ENCODE peak calls at places on chromosome 15, in four cellular contexts. N is naive thymus-derived CD4-positive, alpha-beta T cell; I is RWPE1; Q is right cardiac atrium. V is an unnamed sample.

GRCh38 chr15:87349181-87349580 is 907.4 kb downstream of the NTRK3 start:
- DNase-seq in N (no peak), Q (no peak), I (no peak), V (no peak)

GRCh38 chr15:78680416-78681068 is 39.5 kb upstream of the CHRNB4 start:
- DNase-seq in I (no peak), Q (no peak), N (no peak), V (no peak)

GRCh38 chr15:52106641-52107040 is 5.9 kb downstream of the BCL2L10 start:
- DNase-seq in Q (no peak), N (no peak), I (no peak), V (no peak)

GRCh38 chr15:68337826-68338225 is 60.3 kb downstream of the FEM1B start:
- DNase-seq in N (no peak), Q (no peak), I (peak), V (no peak)

GRCh38 chr15:31387483-31388118 is 61.0 kb downstream of the KLF13 start:
- DNase-seq in I (no peak), Q (peak), N (no peak), V (no peak)

GRCh38 chr15:31392761-31393401 is 66.2 kb downstream of the KLF13 start:
- DNase-seq in N (no peak), Q (peak), I (no peak), V (no peak)

GRCh38 chr15:55267401-55268053 is 22.1 kb downstream of the RAB27A start:
- DNase-seq in I (no peak), Q (peak), N (peak), V (no peak)

GRCh38 chr15:72193781-72194396 is 3.7 kb downstream of the GRAMD2A start:
- DNase-seq in I (no peak), N (no peak), Q (no peak), V (no peak)

GRCh38 chr15:41465822-41466421 is 27.8 kb upstream of the ITPKA start:
- DNase-seq in I (peak), N (peak), Q (no peak), V (peak)

GRCh38 chr15:75073197-75073596 is 49.8 kb downstream of the PPCDC start:
- DNase-seq in N (no peak), I (no peak), Q (no peak), V (no peak)

GRCh38 chr15:71753346-71753745 is 57.0 kb upstream of the NR2E3 start:
- DNase-seq in I (no peak), N (no peak), Q (no peak), V (no peak)

GRCh38 chr15:75202251-75203016 is 752 bp downstream of the C15orf39 start:
- DNase-seq in N (peak), I (peak), Q (peak), V (no peak)

GRCh38 chr15:75403892-75404291 is 35.5 kb upstream of the MAN2C1 start:
- DNase-seq in N (no peak), I (no peak), Q (no peak), V (no peak)

GRCh38 chr15:93235926-93236781 is 147.1 kb upstream of the RGMA start:
- DNase-seq in N (no peak), I (no peak), Q (peak), V (no peak)

GRCh38 chr15:55770261-55770660 is 27.3 kb upstream of the PRTG start:
- DNase-seq in I (no peak), Q (no peak), N (no peak), V (no peak)

GRCh38 chr15:75177360-75178071 is 24.2 kb upstream of the C15orf39 start:
- DNase-seq in I (no peak), Q (peak), N (no peak), V (no peak)

GRCh38 chr15:93417156-93418077 is 328.4 kb upstream of the RGMA start:
- DNase-seq in I (no peak), N (no peak), Q (peak), V (no peak)

GRCh38 chr15:70258369-70259029 is 160.8 kb upstream of the TLE3 start:
- DNase-seq in Q (peak), N (peak), I (no peak), V (no peak)

GRCh38 chr15:83208357-83208661 is 686 bp upstream of the HDGFL3 start:
- DNase-seq in N (no peak), I (no peak), Q (no peak), V (no peak)

DNA sequence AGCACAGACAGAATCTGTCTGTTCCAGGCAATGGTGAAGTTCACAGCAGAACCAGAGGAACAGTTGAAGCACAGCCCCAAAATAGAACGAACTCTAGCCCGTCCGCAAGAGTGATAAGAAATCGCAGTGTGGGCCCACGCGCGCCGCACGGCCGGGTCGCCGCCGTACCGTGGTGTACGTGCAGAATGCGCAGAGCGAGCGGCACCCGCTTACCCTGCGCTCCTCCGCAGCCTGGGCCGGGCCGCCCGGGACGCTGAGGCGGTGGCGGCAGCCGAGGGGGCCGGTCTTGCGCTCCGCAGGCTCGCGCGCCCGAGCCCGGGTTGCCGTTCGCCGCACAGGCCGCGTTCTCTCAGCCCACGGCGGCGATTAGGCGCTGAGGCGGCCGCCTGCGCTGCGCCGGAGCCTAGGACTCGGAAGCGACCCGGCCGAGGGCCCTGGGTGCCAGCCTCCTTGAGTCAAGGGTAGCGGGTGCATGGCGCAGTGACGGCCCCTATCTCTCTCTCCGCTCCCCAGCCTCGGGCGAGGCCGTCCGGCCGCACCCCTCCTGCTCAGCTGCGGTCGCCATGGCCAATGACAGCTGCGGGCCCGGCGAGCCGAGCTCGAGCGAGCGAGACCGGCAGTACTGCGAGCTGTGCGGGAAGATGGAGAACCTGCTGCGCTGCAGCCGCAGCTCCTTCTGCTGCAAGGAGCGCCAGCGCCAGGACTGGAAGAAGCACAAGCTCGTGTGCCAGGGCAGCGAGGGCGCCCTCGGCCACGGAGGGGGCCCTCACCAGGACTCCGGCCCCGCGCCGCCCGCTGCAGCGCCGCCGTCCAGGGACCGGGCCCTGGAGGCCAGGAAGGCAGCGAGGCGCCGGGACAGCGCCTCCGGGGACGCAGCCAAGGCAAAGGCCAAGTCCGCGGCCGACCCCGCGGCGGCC is 20.5 kb downstream of the WDR73 start:
- DNase-seq in I (peak), Q (peak), N (peak), V (no peak)
- H3K27ac ChIP-seq in I (peak), Q (peak), N (peak), V (peak)

GRCh38 chr15:38996111-38996541 is 431.5 kb upstream of the RASGRP1 start:
- DNase-seq in I (peak), N (no peak), Q (no peak), V (no peak)

GRCh38 chr15:38991126-38991525 is 426.5 kb upstream of the RASGRP1 start:
- DNase-seq in Q (no peak), I (no peak), N (no peak), V (peak)

GRCh38 chr15:38991701-38992100 is 427.1 kb upstream of the RASGRP1 start:
- DNase-seq in N (no peak), I (no peak), Q (no peak), V (no peak)

GRCh38 chr15:38994310-38994709 is 429.7 kb upstream of the RASGRP1 start:
- DNase-seq in I (no peak), N (no peak), Q (no peak), V (no peak)

GRCh38 chr15:38992541-38993334 is 428.1 kb upstream of the RASGRP1 start:
- DNase-seq in N (no peak), I (no peak), Q (no peak), V (no peak)
- H3K27ac ChIP-seq in N (no peak), I (no peak), Q (no peak), V (peak)

GRCh38 chr15:59232476-59232875 is 25.8 kb downstream of the LDHAL6B start:
- DNase-seq in N (no peak), I (peak), Q (no peak), V (peak)
- H3K27ac ChIP-seq in N (no peak), I (no peak), Q (no peak), V (no peak)

DNA sequence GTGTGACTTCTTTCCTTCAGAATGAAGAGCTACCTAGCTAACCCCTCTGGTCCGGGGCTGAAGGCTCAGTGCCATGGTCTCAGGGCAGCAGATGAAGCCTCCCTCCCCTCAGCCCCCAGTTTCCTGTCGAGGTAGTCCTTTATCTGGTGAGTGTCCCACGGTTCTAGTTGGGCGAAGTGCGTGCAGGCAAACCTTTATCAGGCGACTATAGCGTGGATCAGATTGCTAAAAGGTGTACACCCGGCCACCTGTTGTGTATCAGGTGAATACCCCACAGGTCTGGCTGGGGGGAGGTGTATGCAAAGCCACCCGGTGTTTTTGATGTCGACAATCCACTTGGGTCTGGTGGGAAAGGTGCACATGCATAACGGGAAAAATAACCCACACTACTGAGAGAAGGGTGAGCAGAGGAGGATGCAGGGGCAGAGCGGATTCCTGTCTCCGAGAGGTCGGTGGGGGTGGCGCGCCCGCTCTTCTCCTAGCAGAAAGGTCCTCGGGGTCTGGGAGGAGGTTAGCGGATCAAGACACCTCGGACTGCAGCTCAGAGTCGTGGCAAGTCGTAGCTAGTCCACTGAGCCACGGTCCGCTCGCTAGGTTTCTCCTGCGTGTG is 529 bp downstream of the SLC12A6 start:
- DNase-seq in Q (peak), I (no peak), N (no peak), V (no peak)
- H3K27ac ChIP-seq in Q (peak), I (peak), N (peak), V (peak)

DNA sequence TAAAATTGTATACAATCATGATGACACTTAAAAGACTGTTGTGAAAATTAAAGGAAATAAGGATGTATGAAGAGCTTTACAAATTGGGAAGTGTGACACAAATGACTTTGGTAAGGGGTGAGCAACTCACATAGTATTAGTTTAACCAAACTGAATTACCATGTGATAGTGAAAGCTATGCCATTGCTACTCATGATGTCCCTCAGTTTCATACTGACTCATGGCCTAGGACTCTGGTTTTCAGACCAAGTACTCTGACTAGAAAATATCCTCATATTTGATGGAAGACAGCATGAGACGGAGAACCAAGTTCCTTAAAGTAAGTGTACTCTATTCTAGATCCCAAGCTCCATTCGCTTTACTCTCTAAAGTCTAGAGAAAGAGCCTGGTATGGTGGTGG is 203.2 kb upstream of the ICE2 start:
- DNase-seq in Q (no peak), I (no peak), N (no peak), V (no peak)
- H3K27ac ChIP-seq in Q (no peak), I (no peak), N (no peak), V (no peak)

DNA sequence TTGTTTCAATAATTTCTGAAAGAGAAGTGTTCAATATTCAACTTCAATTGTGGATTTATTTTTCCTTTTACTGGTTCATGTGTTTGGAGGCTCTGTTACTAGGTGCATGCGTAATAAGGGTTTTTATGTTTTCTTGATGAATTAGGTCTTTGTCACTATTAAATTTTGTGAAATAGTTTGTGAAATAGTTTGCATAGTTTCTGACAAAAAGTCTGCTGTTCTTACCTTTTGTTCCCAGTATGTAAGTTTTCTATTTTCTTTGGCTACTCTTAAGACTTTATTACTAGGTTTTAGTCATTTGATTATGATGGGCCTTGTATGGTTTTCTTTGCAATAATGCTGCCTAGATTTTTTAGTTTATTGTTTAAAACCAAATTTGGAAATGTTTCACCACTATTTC is 38.0 kb downstream of the MEF2A start:
- DNase-seq in N (no peak), I (no peak), Q (no peak), V (no peak)
- H3K27ac ChIP-seq in N (no peak), I (no peak), Q (no peak), V (no peak)

GRCh38 chr15:77419050-77419835 is 661 bp downstream of the PEAK1 start:
- DNase-seq in Q (peak), I (peak), N (peak), V (no peak)

GRCh38 chr15:77420610-77421369 is at the start of gene HMG20A:
- DNase-seq in N (no peak), Q (peak), I (peak), V (peak)

GRCh38 chr15:77418341-77419049 is 1.4 kb downstream of the PEAK1 start:
- DNase-seq in N (no peak), Q (no peak), I (no peak), V (no peak)

GRCh38 chr15:77419836-77420609 is at the start of gene PEAK1:
- DNase-seq in I (peak), Q (peak), N (peak), V (peak)

DNA sequence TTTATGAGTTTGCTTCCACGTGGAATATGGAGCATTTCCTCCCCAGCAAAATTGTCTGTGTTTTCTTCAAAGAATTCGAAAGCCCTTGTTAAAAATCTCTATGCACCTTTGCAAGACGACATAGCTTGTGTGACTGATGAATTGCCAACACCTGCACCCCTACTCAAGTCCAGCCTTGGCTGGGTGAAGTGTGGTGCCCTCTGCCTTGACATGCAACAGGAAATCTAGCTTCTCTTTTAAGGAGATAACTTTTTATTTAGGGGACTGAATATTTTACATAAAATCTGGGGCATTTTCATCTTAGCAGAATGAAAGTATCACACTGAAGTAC is 647 bp downstream of the HMG20A start:
- DNase-seq in Q (no peak), I (peak), N (no peak), V (no peak)
- H3K27ac ChIP-seq in Q (peak), I (peak), N (peak), V (peak)

GRCh38 chr15:45167631-45168205 is 20.0 kb downstream of the SHF start:
- DNase-seq in I (no peak), Q (no peak), N (no peak), V (no peak)
- H3K27ac ChIP-seq in I (peak), Q (peak), N (peak), V (peak)